ENCODE peak calls at places on chromosomes 11 and 22, in ten cellular contexts. M is heart left ventricle, W is adrenal gland, T is left lung, K is cardiac fibroblast, Y is AG04450, P is hepatocyte, V is cardiac muscle cell, H is GM12865, G is gastrocnemius medialis. Q is an unnamed sample.

GRCh38 chr11:75388386-75389275 is 10.7 kb upstream of the RPS3 start:
- DNase-seq in M (peak; percentile 77), W (peak; percentile 67), T (peak; percentile 73), K (peak; percentile 86), Y (peak; percentile 45), P (peak; percentile 81), V (peak; percentile 83), H (peak; percentile 77), G (peak; percentile 45), Q (peak; percentile 91)

GRCh38 chr22:35629406-35630234 is 12.5 kb upstream of the MB start:
- DNase-seq in M (peak; percentile 68), W (peak; percentile 76), T (peak; percentile 81), K (peak; percentile 98), Y (peak; percentile 94), P (peak; percentile 69), V (peak; percentile 37), H (peak; percentile 89), G (peak; percentile 62), Q (peak; percentile 93)

GRCh38 chr11:66976048-66976467 is 954 bp downstream of the C11orf86 start:
- DNase-seq in M (no peak), W (no peak), T (no peak), K (peak; percentile 34), Y (no peak), P (peak; percentile 46), V (peak; percentile 57), H (no peak), G (no peak), Q (no peak)

GRCh38 chr22:32518848-32519247 is 44.2 kb downstream of the FBXO7 start:
- DNase-seq in M (no peak), W (no peak), T (no peak), K (no peak), Y (no peak), P (no peak), V (no peak), H (peak; percentile 32), G (no peak), Q (no peak)

GRCh38 chr22:45311033-45311531 is 1.3 kb downstream of the FAM118A start:
- DNase-seq in M (no peak), W (no peak), T (no peak), K (no peak), Y (no peak), P (peak; percentile 53), V (no peak), H (no peak), G (no peak), Q (no peak)

GRCh38 chr22:30889996-30890480 is 78.5 kb downstream of the MORC2 start:
- DNase-seq in M (no peak), W (no peak), T (no peak), K (no peak), Y (no peak), P (no peak), V (no peak), H (no peak), G (no peak), Q (no peak)

GRCh38 chr22:38705235-38706100 is at the start of gene GTPBP1:
- DNase-seq in M (peak; percentile 98), W (peak; percentile 99), T (peak; percentile 99), K (peak; percentile 100), Y (peak; percentile 100), P (peak; percentile 100), V (peak; percentile 100), H (peak; percentile 100), G (peak; percentile 100), Q (peak; percentile 100)

GRCh38 chr11:57324154-57324885 is 432 bp downstream of the TNKS1BP1 start:
- DNase-seq in M (peak; percentile 62), W (peak; percentile 64), T (peak; percentile 68), K (peak; percentile 68), Y (no peak), P (peak; percentile 81), V (peak; percentile 76), H (peak; percentile 32), G (peak; percentile 42), Q (peak; percentile 51)

GRCh38 chr22:23199159-23199558 is 18.9 kb downstream of the BCR start:
- DNase-seq in M (no peak), W (no peak), T (no peak), K (no peak), Y (no peak), P (no peak), V (no peak), H (no peak), G (no peak), Q (no peak)

GRCh38 chr11:20238712-20239111 is 78.4 kb upstream of the DBX1 start:
- DNase-seq in M (peak; percentile 46), W (no peak), T (peak; percentile 34), K (no peak), Y (no peak), P (peak; percentile 19), V (no peak), H (no peak), G (no peak), Q (no peak)

GRCh38 chr11:60970369-60970774 is 1.1 kb upstream of the CD6 start:
- DNase-seq in M (peak; percentile 72), W (peak; percentile 65), T (peak; percentile 69), K (peak; percentile 42), Y (no peak), P (peak; percentile 63), V (peak; percentile 56), H (peak; percentile 77), G (no peak), Q (no peak)

GRCh38 chr11:130782361-130783221 is 133.7 kb downstream of the SNX19 start:
- DNase-seq in M (no peak), W (peak; percentile 17), T (no peak), K (peak; percentile 86), Y (no peak), P (no peak), V (no peak), H (no peak), G (no peak), Q (no peak)

DNA sequence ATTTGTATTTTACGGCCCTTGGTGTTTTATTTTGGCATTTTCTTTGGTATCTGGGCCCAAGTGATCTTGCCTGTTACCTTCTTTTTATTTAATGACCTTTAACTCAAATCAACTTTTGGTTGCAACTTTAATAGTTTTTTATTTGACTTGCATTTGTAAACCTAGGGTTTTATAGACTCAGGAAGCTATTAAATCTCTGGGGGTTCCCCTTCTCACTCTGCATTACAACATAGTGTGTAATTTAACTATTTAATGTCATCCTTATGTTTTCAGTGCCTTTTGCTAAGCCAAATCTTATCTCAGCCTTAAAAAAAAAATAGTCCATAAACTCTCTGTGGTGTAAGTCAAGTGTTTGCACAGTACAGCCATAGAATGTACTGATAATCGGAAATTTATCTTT is 3.4 kb downstream of the FJX1 start:
- DNase-seq in M (no peak), W (no peak), T (no peak), K (peak; percentile 29), Y (no peak), P (no peak), V (no peak), H (no peak), G (no peak), Q (no peak)
- H3K4me3 ChIP-seq in M (no peak overlapping the region), W (no peak overlapping the region), T (no peak overlapping the region), K (peak overlapping the region; percentile 72), Y (no peak overlapping the region), P (no peak overlapping the region), V (no peak overlapping the region), H (no peak overlapping the region), G (no peak overlapping the region), Q (no peak overlapping the region)

GRCh38 chr11:267491-267994 is 10.7 kb upstream of the NLRP6 start:
- DNase-seq in M (peak; percentile 69), W (peak; percentile 49), T (peak; percentile 79), K (no peak), Y (no peak), P (no peak), V (no peak), H (peak; percentile 85), G (no peak), Q (peak; percentile 94)
- H3K4me3 ChIP-seq in M (peak overlapping the region; percentile 20), W (no peak overlapping the region), T (peak overlapping the region; percentile 45), K (no peak overlapping the region), Y (no peak overlapping the region), P (no peak overlapping the region), V (no peak overlapping the region), H (peak overlapping the region; percentile 95), G (no peak overlapping the region), Q (no peak overlapping the region)

GRCh38 chr11:105372214-105372613 is 232.6 kb upstream of the CARD18 start:
- DNase-seq in M (no peak), W (no peak), T (no peak), K (no peak), Y (no peak), P (no peak), V (peak; percentile 8), H (no peak), G (no peak), Q (no peak)

DNA sequence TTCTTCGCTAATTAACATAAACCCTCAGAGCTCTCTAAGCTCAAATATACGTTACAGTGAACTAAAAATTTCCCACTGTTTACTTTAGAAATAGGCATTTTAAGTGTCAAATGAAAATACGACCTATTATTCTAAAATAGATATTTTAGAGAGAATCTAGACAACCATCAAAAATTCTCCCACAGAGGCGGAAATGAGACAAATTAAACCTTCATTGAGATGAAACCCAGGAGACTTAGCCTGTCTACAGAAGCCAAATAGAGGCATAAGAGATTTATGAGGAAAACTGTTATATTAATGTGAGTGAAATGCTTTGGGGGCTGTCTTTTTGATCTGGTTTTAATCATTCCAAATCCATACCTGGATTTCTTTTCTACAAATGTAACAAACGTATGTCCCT is 232.0 kb upstream of the GRIA4 start:
- DNase-seq in M (no peak), W (no peak), T (no peak), K (no peak), Y (no peak), P (no peak), V (no peak), H (no peak), G (no peak), Q (no peak)
- H3K4me3 ChIP-seq in M (no peak overlapping the region), W (no peak overlapping the region), T (no peak overlapping the region), K (no peak overlapping the region), Y (no peak overlapping the region), P (no peak overlapping the region), V (no peak overlapping the region), H (no peak overlapping the region), G (no peak overlapping the region), Q (no peak overlapping the region)

GRCh38 chr11:118532852-118533768 is 2.1 kb downstream of the TMEM25 start:
- DNase-seq in M (no peak), W (no peak), T (no peak), K (no peak), Y (no peak), P (no peak), V (no peak), H (no peak), G (no peak), Q (no peak)

GRCh38 chr11:118530683-118531596 is at the start of gene TMEM25:
- DNase-seq in M (peak; percentile 73), W (peak; percentile 69), T (peak; percentile 72), K (peak; percentile 40), Y (no peak), P (peak; percentile 86), V (peak; percentile 82), H (peak; percentile 58), G (peak; percentile 59), Q (no peak)

GRCh38 chr11:118530180-118530682 is 761 bp upstream of the TMEM25 start:
- DNase-seq in M (peak; percentile 33), W (peak; percentile 37), T (no peak), K (no peak), Y (no peak), P (no peak), V (no peak), H (no peak), G (peak; percentile 31), Q (no peak)

GRCh38 chr11:118531597-118532084 is 649 bp downstream of the TMEM25 start:
- DNase-seq in M (no peak), W (peak; percentile 32), T (no peak), K (no peak), Y (no peak), P (no peak), V (no peak), H (no peak), G (no peak), Q (no peak)

GRCh38 chr11:118532091-118532490 is 1.1 kb downstream of the TMEM25 start:
- DNase-seq in M (no peak), W (no peak), T (no peak), K (no peak), Y (no peak), P (no peak), V (no peak), H (no peak), G (no peak), Q (no peak)
- H3K4me3 ChIP-seq in M (no peak overlapping the region), W (no peak overlapping the region), T (peak overlapping the region; percentile 66), K (no peak overlapping the region), Y (peak overlapping the region; percentile 82), P (no peak overlapping the region), V (peak overlapping the region; percentile 97), H (no peak overlapping the region), G (peak overlapping the region; percentile 77), Q (no peak overlapping the region)

Q was measured in lower leg skin.